ENCODE peak calls at places on chromosome 5, in ten cellular contexts. B is fibroblast of the aortic adventitia, L is spleen, F is GM12865, X is MM.1S, G is mucosa of descending colon, P is GM23338, I is WERI-Rb-1, H is choroid plexus epithelial cell, D is mammary epithelial cell. E is an unnamed sample.

GRCh38 chr5:1030801-1031271 is 22.2 kb downstream of the NKD2 start:
- DNase-seq in B (no peak), L (no peak), F (no peak), X (no peak), G (no peak), P (no peak), I (no peak), H (no peak), D (no peak), E (no peak)

GRCh38 chr5:158133369-158133768 is 274.4 kb upstream of the CLINT1 start:
- DNase-seq in B (no peak), L (no peak), F (no peak), X (no peak), G (no peak), P (no peak), I (no peak), H (peak), D (no peak), E (no peak)

GRCh38 chr5:172592881-172593280 is 48.2 kb upstream of the NEURL1B start:
- DNase-seq in B (no peak), L (no peak), F (no peak), X (no peak), G (no peak), P (no peak), I (no peak), H (no peak), D (no peak), E (no peak)

GRCh38 chr5:113447651-113448050 is 12.9 kb upstream of the TSSK1B start:
- DNase-seq in B (no peak), L (no peak), F (no peak), X (no peak), G (no peak), P (peak), I (peak), H (peak), D (no peak), E (no peak)

GRCh38 chr5:179343902-179344300 is 1.4 kb downstream of the ADAMTS2 start:
- DNase-seq in B (peak), L (peak), F (no peak), X (no peak), G (no peak), P (peak), I (peak), H (peak), D (no peak), E (peak)

GRCh38 chr5:82863260-82863659 is 213.9 kb downstream of the TMEM167A start:
- DNase-seq in B (peak), L (no peak), F (no peak), X (no peak), G (no peak), P (peak), I (no peak), H (peak), D (no peak), E (no peak)

GRCh38 chr5:170470275-170470674 is 33.5 kb upstream of the KCNIP1 start:
- DNase-seq in B (no peak), L (no peak), F (no peak), X (no peak), G (no peak), P (no peak), I (no peak), H (no peak), D (no peak), E (no peak)

GRCh38 chr5:55665065-55665464 is 47.1 kb downstream of the SLC38A9 start:
- DNase-seq in B (peak), L (no peak), F (no peak), X (no peak), G (no peak), P (no peak), I (no peak), H (no peak), D (no peak), E (no peak)

GRCh38 chr5:145244788-145245187 is 590.4 kb downstream of the PRELID2 start:
- DNase-seq in B (peak), L (no peak), F (no peak), X (no peak), G (no peak), P (no peak), I (no peak), H (peak), D (no peak), E (no peak)

GRCh38 chr5:145244251-145244650 is 590.9 kb downstream of the PRELID2 start:
- DNase-seq in B (no peak), L (no peak), F (no peak), X (no peak), G (no peak), P (no peak), I (no peak), H (no peak), D (no peak), E (no peak)

GRCh38 chr5:145246379-145246778 is 588.8 kb downstream of the PRELID2 start:
- DNase-seq in B (no peak), L (no peak), F (no peak), X (no peak), G (no peak), P (no peak), I (no peak), H (no peak), D (no peak), E (no peak)

GRCh38 chr5:145246961-145247744 is 588.0 kb downstream of the PRELID2 start:
- DNase-seq in B (peak), L (no peak), F (no peak), X (no peak), G (no peak), P (no peak), I (no peak), H (peak), D (peak), E (no peak)

DNA sequence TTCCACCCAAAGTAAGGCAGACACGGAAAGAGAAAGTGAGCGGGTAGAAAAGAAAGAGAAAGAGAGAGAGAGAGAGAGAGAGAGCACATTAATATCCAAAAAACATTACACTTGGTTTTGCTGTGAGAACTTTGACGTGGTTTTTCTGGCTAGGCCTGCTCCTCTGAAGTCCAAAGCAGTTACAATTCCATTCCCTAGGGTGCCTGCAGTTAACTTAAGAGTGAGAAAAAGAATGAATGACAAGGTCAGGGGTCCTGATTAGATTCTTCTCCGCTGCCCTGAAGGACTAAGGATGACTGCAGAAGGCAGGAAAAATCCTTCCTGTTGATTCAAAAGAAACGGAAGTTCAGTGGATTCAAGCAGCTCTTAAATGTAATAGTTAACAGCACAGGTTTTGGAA is 589.8 kb downstream of the PRELID2 start:
- DNase-seq in B (peak), L (no peak), F (no peak), X (no peak), G (no peak), P (peak), I (no peak), H (peak), D (no peak), E (peak)
- H3K4me3 ChIP-seq in B (no peak), L (no peak), F (no peak), X (no peak), G (no peak), P (no peak), I (no peak), H (peak), D (no peak), E (no peak)

GRCh38 chr5:61159070-61159469 is 3.2 kb downstream of the SMIM15 start:
- DNase-seq in B (no peak), L (no peak), F (no peak), X (no peak), G (no peak), P (no peak), I (no peak), H (peak), D (no peak), E (no peak)
- H3K4me3 ChIP-seq in B (no peak), L (no peak), F (no peak), X (no peak), G (no peak), P (no peak), I (no peak), H (no peak), D (no peak), E (no peak)

GRCh38 chr5:176356179-176356566 is 5.4 kb downstream of the KIAA1191 start:
- DNase-seq in B (no peak), L (no peak), F (no peak), X (no peak), G (no peak), P (no peak), I (no peak), H (no peak), D (no peak), E (no peak)

GRCh38 chr5:176362098-176362442 is 506 bp upstream of the KIAA1191 start:
- DNase-seq in B (no peak), L (no peak), F (no peak), X (no peak), G (no peak), P (no peak), I (no peak), H (no peak), D (no peak), E (no peak)

GRCh38 chr5:176361437-176362097 is at the start of gene KIAA1191:
- DNase-seq in B (peak), L (peak), F (peak), X (peak), G (peak), P (peak), I (peak), H (peak), D (peak), E (peak)

GRCh38 chr5:176360894-176361436 is 599 bp downstream of the KIAA1191 start:
- DNase-seq in B (peak), L (no peak), F (peak), X (peak), G (peak), P (peak), I (peak), H (peak), D (peak), E (peak)

GRCh38 chr5:176359658-176360057 is 1.9 kb downstream of the KIAA1191 start:
- DNase-seq in B (no peak), L (no peak), F (no peak), X (no peak), G (no peak), P (no peak), I (no peak), H (peak), D (peak), E (no peak)
- H3K4me3 ChIP-seq in B (no peak), L (no peak), F (no peak), X (no peak), G (no peak), P (no peak), I (no peak), H (no peak), D (no peak), E (no peak)

DNA sequence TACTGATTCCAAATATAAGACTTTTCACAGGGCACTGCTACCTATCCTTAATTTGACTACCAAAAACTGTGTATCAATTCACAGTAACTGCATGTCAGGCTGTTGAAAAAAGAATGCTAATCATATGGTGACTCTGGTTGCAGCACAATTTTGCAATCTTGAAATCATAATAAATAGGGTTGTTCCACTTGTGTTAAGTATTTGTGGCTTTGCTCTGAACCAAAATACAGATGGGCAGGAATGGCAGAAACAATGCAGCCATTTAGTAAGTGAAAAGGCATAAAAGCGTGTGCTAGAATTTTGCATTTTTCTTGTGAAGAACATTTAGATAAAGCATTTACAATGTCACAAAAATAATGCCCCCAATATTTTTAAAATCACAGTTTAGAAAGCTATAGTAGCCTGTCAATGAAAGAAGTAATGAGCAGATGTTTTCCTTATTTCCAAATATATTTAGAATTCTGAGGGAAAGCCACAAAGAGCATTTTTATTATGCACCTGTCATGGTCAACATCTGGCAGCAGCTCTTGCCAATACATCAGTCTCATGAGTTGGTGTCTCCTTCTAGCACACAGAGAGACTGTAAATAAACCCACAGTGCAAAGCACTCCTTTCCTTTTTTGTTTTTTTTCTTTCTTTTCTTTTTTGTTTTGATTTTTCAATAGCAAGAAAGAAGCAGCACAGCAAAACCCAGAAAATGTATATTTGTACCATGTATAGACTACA is 54.8 kb upstream of the PAM start:
- DNase-seq in B (no peak), L (no peak), F (no peak), X (no peak), G (no peak), P (no peak), I (no peak), H (no peak), D (no peak), E (no peak)
- H3K4me3 ChIP-seq in B (no peak), L (no peak), F (no peak), X (no peak), G (no peak), P (no peak), I (no peak), H (no peak), D (no peak), E (no peak)

DNA sequence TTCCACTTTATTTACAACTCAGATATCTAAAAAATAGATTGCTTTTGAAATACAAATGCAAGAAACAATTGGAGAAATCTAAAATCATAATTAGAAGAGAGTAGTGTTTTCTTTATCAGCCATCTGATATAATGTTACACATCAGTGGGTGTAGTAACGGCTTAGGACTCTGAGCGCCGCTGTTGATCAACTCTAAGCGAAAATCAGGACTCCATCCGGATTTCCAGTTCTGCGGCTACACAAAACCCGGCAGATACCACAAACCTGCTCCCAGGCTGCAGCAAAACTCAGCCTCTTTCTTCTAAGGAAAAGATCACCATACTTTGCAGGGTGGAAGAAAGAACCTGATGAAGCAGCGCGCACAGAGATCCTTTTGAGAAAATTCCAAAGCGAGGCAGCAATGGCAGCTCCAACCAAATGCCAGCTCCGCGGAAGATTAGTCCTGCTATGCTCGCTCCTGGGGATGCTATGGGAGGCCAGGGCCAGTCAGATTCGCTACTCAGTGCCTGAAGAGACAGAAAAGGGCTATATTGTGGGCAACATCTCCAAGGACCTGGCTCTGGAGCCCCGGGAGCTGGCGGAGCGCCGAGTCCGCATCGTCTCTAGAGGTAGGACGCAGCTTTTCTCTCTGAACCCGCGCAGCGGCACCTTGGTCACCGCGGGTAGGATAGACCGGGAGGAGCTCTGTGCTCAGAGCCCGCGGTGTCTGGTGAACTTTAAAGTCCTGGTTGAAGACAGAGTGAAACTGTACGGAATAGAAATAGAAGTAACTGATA is at the start of gene PCDHGA9:
- DNase-seq in B (peak), L (peak), F (no peak), X (peak), G (no peak), P (peak), I (peak), H (peak), D (peak), E (no peak)
- H3K4me3 ChIP-seq in B (peak), L (peak), F (no peak), X (no peak), G (no peak), P (no peak), I (no peak), H (peak), D (no peak), E (no peak)

GRCh38 chr5:59036274-59036961 is 453.5 kb downstream of the RAB3C start:
- DNase-seq in B (peak), L (no peak), F (no peak), X (no peak), G (no peak), P (no peak), I (no peak), H (peak), D (peak), E (no peak)

GRCh38 chr5:59037453-59038168 is 454.7 kb downstream of the RAB3C start:
- DNase-seq in B (peak), L (no peak), F (no peak), X (no peak), G (no peak), P (no peak), I (no peak), H (peak), D (no peak), E (no peak)

GRCh38 chr5:59038169-59039002 is 455.5 kb downstream of the RAB3C start:
- DNase-seq in B (peak), L (no peak), F (no peak), X (no peak), G (no peak), P (peak), I (peak), H (peak), D (no peak), E (peak)

GRCh38 chr5:59035681-59036080 is 452.8 kb downstream of the RAB3C start:
- DNase-seq in B (peak), L (no peak), F (no peak), X (no peak), G (no peak), P (no peak), I (no peak), H (no peak), D (no peak), E (no peak)

GRCh38 chr5:59037041-59037440 is 454.2 kb downstream of the RAB3C start:
- DNase-seq in B (peak), L (no peak), F (no peak), X (no peak), G (no peak), P (no peak), I (no peak), H (peak), D (no peak), E (no peak)
- H3K4me3 ChIP-seq in B (no peak), L (peak), F (no peak), X (no peak), G (no peak), P (no peak), I (no peak), H (peak), D (no peak), E (no peak)

GRCh38 chr5:10567181-10567591 is 3.3 kb downstream of the ANKRD33B start:
- DNase-seq in B (no peak), L (no peak), F (peak), X (no peak), G (no peak), P (no peak), I (peak), H (no peak), D (no peak), E (no peak)
- H3K4me3 ChIP-seq in B (peak), L (no peak), F (peak), X (no peak), G (no peak), P (no peak), I (peak), H (no peak), D (no peak), E (no peak)

GRCh38 chr5:88660326-88660946 is 222.5 kb downstream of the MEF2C start:
- DNase-seq in B (peak), L (no peak), F (peak), X (peak), G (no peak), P (peak), I (peak), H (no peak), D (peak), E (peak)
- H3K4me3 ChIP-seq in B (peak), L (peak), F (peak), X (peak), G (no peak), P (peak), I (peak), H (peak), D (peak), E (peak)